ENCODE peak calls at places on chromosomes 7 and 10, in ten cellular contexts. G, B, I, N, R, M, X, F, J and A are unnamed samples.

GRCh38 chr7:157522189-157522588 is 185.4 kb downstream of the DNAJB6 start:
- DNase-seq in G (no peak), B (no peak), I (no peak), N (no peak), R (no peak), M (no peak), X (no peak), F (peak), J (no peak), A (no peak)

GRCh38 chr10:127046975-127047877 is 142.0 kb downstream of the DOCK1 start:
- DNase-seq in G (no peak), B (no peak), I (no peak), N (no peak), R (no peak), M (peak), X (no peak), F (no peak), J (no peak), A (no peak)

GRCh38 chr10:119103687-119104652 is at the start of gene DENND10:
- DNase-seq in G (no peak), B (peak), I (peak), N (peak), R (peak), M (peak), X (peak), F (peak), J (peak), A (peak)

GRCh38 chr7:22452142-22452763 is 47.7 kb downstream of the STEAP1B start:
- DNase-seq in G (no peak), B (no peak), I (no peak), N (peak), R (no peak), M (peak), X (peak), F (no peak), J (peak), A (peak)

GRCh38 chr7:135773451-135773850 is 24.8 kb upstream of the FAM180A start:
- DNase-seq in G (no peak), B (no peak), I (no peak), N (no peak), R (no peak), M (no peak), X (no peak), F (no peak), J (no peak), A (no peak)

GRCh38 chr10:118950190-118950658 is 79.3 kb upstream of the NANOS1 start:
- DNase-seq in G (no peak), B (no peak), I (no peak), N (no peak), R (no peak), M (no peak), X (no peak), F (no peak), J (peak), A (peak)

GRCh38 chr10:132699411-132700167 is 86.4 kb downstream of the NKX6-2 start:
- DNase-seq in G (no peak), B (no peak), I (no peak), N (no peak), R (no peak), M (no peak), X (no peak), F (no peak), J (no peak), A (no peak)

GRCh38 chr7:95861041-95861440 is 88.7 kb downstream of the DYNC1I1 start:
- DNase-seq in G (no peak), B (no peak), I (no peak), N (no peak), R (no peak), M (peak), X (no peak), F (no peak), J (peak), A (no peak)

GRCh38 chr10:66627156-66627555 is 298.7 kb upstream of the LRRTM3 start:
- DNase-seq in G (no peak), B (peak), I (no peak), N (peak), R (no peak), M (no peak), X (no peak), F (no peak), J (peak), A (no peak)

GRCh38 chr10:5565205-5565545 is 40.4 kb downstream of the CALML3 start:
- DNase-seq in G (no peak), B (no peak), I (no peak), N (no peak), R (no peak), M (no peak), X (no peak), F (no peak), J (no peak), A (no peak)

GRCh38 chr7:70569335-70569819 is 562.6 kb upstream of the GALNT17 start:
- DNase-seq in G (no peak), B (no peak), I (no peak), N (peak), R (no peak), M (no peak), X (no peak), F (no peak), J (peak), A (no peak)

GRCh38 chr7:32378991-32379390 is 111.2 kb downstream of the LSM5 start:
- DNase-seq in G (no peak), B (no peak), I (no peak), N (no peak), R (no peak), M (no peak), X (no peak), F (no peak), J (peak), A (no peak)

GRCh38 chr7:139687980-139688632 is 89.7 kb downstream of the HIPK2 start:
- DNase-seq in G (no peak), B (no peak), I (no peak), N (peak), R (no peak), M (peak), X (no peak), F (no peak), J (peak), A (no peak)

GRCh38 chr10:52351911-52352310 is 37.8 kb downstream of the DKK1 start:
- DNase-seq in G (peak), B (no peak), I (no peak), N (no peak), R (no peak), M (no peak), X (no peak), F (no peak), J (no peak), A (peak)

GRCh38 chr7:145276118-145276517 is 440.3 kb upstream of the TPK1 start:
- DNase-seq in G (no peak), B (no peak), I (no peak), N (no peak), R (no peak), M (no peak), X (no peak), F (no peak), J (no peak), A (no peak)